ENCODE peak calls at places on chromosomes 3 and 15, in six cellular contexts. E is NCI-H2081, J is C1 segment of cervical spinal cord, M is IMR-90, Q is DMS153, S is omental fat pad. K is an unnamed sample.

GRCh38 chr15:100842756-100843730 is 36.6 kb upstream of the ALDH1A3 start:
- DNase-seq in E (no peak), J (no peak), M (peak), Q (no peak), S (no peak), K (no peak)

GRCh38 chr3:115068799-115069198 is 78.3 kb downstream of the ZBTB20 start:
- DNase-seq in E (no peak), J (no peak), M (no peak), Q (no peak), S (no peak), K (no peak)

GRCh38 chr3:101381809-101382208 is 61.4 kb upstream of the IMPG2 start:
- DNase-seq in E (peak), J (no peak), M (peak), Q (peak), S (no peak), K (no peak)

GRCh38 chr3:191263850-191264249 is 64.8 kb downstream of the OSTN start:
- DNase-seq in E (no peak), J (no peak), M (no peak), Q (no peak), S (no peak), K (no peak)

GRCh38 chr15:71364117-71364584 is 248.9 kb downstream of the THSD4 start:
- DNase-seq in E (peak), J (no peak), M (no peak), Q (peak), S (no peak), K (no peak)

GRCh38 chr3:59733041-59733809 is 683.4 kb upstream of the CFAP20DC start:
- DNase-seq in E (no peak), J (no peak), M (no peak), Q (no peak), S (no peak), K (no peak)

GRCh38 chr15:83012038-83012490 is 625 bp upstream of the C15orf40 start:
- DNase-seq in E (no peak), J (no peak), M (no peak), Q (no peak), S (no peak), K (no peak)

GRCh38 chr3:182412066-182412465 is 381.2 kb upstream of the ATP11B start:
- DNase-seq in E (no peak), J (no peak), M (no peak), Q (no peak), S (no peak), K (no peak)

GRCh38 chr3:150013801-150014200 is 43.1 kb upstream of the PFN2 start:
- DNase-seq in E (no peak), J (no peak), M (no peak), Q (no peak), S (no peak), K (no peak)

GRCh38 chr3:119639494-119640350 is 20.7 kb downstream of the POPDC2 start:
- DNase-seq in E (no peak), J (no peak), M (no peak), Q (no peak), S (no peak), K (no peak)

GRCh38 chr15:40567111-40567510 is 2.0 kb upstream of the RPUSD2 start:
- DNase-seq in E (no peak), J (no peak), M (no peak), Q (no peak), S (no peak), K (no peak)

GRCh38 chr15:51336011-51336410 is 2.4 kb downstream of the CYP19A1 start:
- DNase-seq in E (no peak), J (no peak), M (no peak), Q (no peak), S (no peak), K (no peak)

GRCh38 chr3:101414121-101414520 is 93.7 kb upstream of the IMPG2 start:
- DNase-seq in E (peak), J (no peak), M (no peak), Q (no peak), S (no peak), K (no peak)

GRCh38 chr3:73664389-73664788 is 39.6 kb upstream of the PDZRN3 start:
- DNase-seq in E (no peak), J (no peak), M (no peak), Q (no peak), S (no peak), K (no peak)

GRCh38 chr3:153350420-153350819 is 188.4 kb downstream of the RAP2B start:
- DNase-seq in E (no peak), J (no peak), M (peak), Q (no peak), S (no peak), K (no peak)

GRCh38 chr15:79121571-79121970 is 31.0 kb upstream of the RASGRF1 start:
- DNase-seq in E (no peak), J (no peak), M (no peak), Q (no peak), S (no peak), K (no peak)

GRCh38 chr3:196918968-196919367 is 23.4 kb downstream of the NCBP2 start:
- DNase-seq in E (peak), J (no peak), M (no peak), Q (no peak), S (no peak), K (no peak)

K was measured in natural killer cell treated with Interleukin-12 subunit alpha and Interleukin-12 subunit beta and Interleukin-15 and Interleukin-18, amount 100 ng/mL, for 72 hours.